ENCODE peak calls at places on chromosome 13, in eight cellular contexts. One of them, this sample, is unnamed.

GRCh38 chr13:114259974-114260373 is 21.4 kb upstream of the UPF3A start:
- DNase-seq in activated CD4-positive, alpha-beta T cell treated with anti-CD3 and anti-CD28 coated beads, Interleukin-2, amount 50 U/mL, for 24 hours: no peak
- DNase-seq in naive B cell: no peak
- DNase-seq in endothelial cell: no peak
- DNase-seq in T47D: no peak
- DNase-seq in CD4-positive, alpha-beta T cell: no peak
- DNase-seq in transverse colon: peak
- DNase-seq in mammary epithelial cell: no peak
- DNase-seq in this sample: no peak

GRCh38 chr13:79307866-79308298 is 98.2 kb downstream of the RBM26 start:
- DNase-seq in activated CD4-positive, alpha-beta T cell treated with anti-CD3 and anti-CD28 coated beads, Interleukin-2, amount 50 U/mL, for 24 hours: no peak
- DNase-seq in naive B cell: no peak
- DNase-seq in endothelial cell: no peak
- DNase-seq in T47D: peak
- DNase-seq in CD4-positive, alpha-beta T cell: no peak
- DNase-seq in transverse colon: no peak
- DNase-seq in mammary epithelial cell: peak
- DNase-seq in this sample: no peak

GRCh38 chr13:24680258-24680920 is at the start of gene ATP12A:
- DNase-seq in activated CD4-positive, alpha-beta T cell treated with anti-CD3 and anti-CD28 coated beads, Interleukin-2, amount 50 U/mL, for 24 hours: no peak
- DNase-seq in naive B cell: no peak
- DNase-seq in endothelial cell: peak
- DNase-seq in T47D: peak
- DNase-seq in CD4-positive, alpha-beta T cell: peak
- DNase-seq in transverse colon: peak
- DNase-seq in mammary epithelial cell: peak
- DNase-seq in this sample: no peak

GRCh38 chr13:93777504-93777903 is 550.9 kb downstream of the GPC6 start:
- DNase-seq in activated CD4-positive, alpha-beta T cell treated with anti-CD3 and anti-CD28 coated beads, Interleukin-2, amount 50 U/mL, for 24 hours: no peak
- DNase-seq in naive B cell: no peak
- DNase-seq in endothelial cell: no peak
- DNase-seq in T47D: no peak
- DNase-seq in CD4-positive, alpha-beta T cell: no peak
- DNase-seq in transverse colon: no peak
- DNase-seq in mammary epithelial cell: no peak
- DNase-seq in this sample: no peak

GRCh38 chr13:64234255-64234654 is 2818.6 kb upstream of the PCDH20 start:
- DNase-seq in activated CD4-positive, alpha-beta T cell treated with anti-CD3 and anti-CD28 coated beads, Interleukin-2, amount 50 U/mL, for 24 hours: no peak
- DNase-seq in naive B cell: no peak
- DNase-seq in endothelial cell: no peak
- DNase-seq in T47D: no peak
- DNase-seq in CD4-positive, alpha-beta T cell: no peak
- DNase-seq in transverse colon: no peak
- DNase-seq in mammary epithelial cell: no peak
- DNase-seq in this sample: no peak

GRCh38 chr13:100987993-100988392 is 313.4 kb upstream of the TMTC4 start:
- DNase-seq in activated CD4-positive, alpha-beta T cell treated with anti-CD3 and anti-CD28 coated beads, Interleukin-2, amount 50 U/mL, for 24 hours: no peak
- DNase-seq in naive B cell: no peak
- DNase-seq in endothelial cell: peak
- DNase-seq in T47D: peak
- DNase-seq in CD4-positive, alpha-beta T cell: no peak
- DNase-seq in transverse colon: no peak
- DNase-seq in mammary epithelial cell: no peak
- DNase-seq in this sample: no peak

GRCh38 chr13:29801737-29802305 is 48.6 kb downstream of the UBL3 start:
- DNase-seq in activated CD4-positive, alpha-beta T cell treated with anti-CD3 and anti-CD28 coated beads, Interleukin-2, amount 50 U/mL, for 24 hours: no peak
- DNase-seq in naive B cell: no peak
- DNase-seq in endothelial cell: no peak
- DNase-seq in T47D: no peak
- DNase-seq in CD4-positive, alpha-beta T cell: no peak
- DNase-seq in transverse colon: no peak
- DNase-seq in mammary epithelial cell: no peak
- DNase-seq in this sample: no peak

GRCh38 chr13:106118050-106118449 is 417.4 kb downstream of the EFNB2 start:
- DNase-seq in activated CD4-positive, alpha-beta T cell treated with anti-CD3 and anti-CD28 coated beads, Interleukin-2, amount 50 U/mL, for 24 hours: no peak
- DNase-seq in naive B cell: no peak
- DNase-seq in endothelial cell: no peak
- DNase-seq in T47D: no peak
- DNase-seq in CD4-positive, alpha-beta T cell: no peak
- DNase-seq in transverse colon: no peak
- DNase-seq in mammary epithelial cell: no peak
- DNase-seq in this sample: no peak

GRCh38 chr13:113671066-113672001 is 4.3 kb downstream of the GRK1 start:
- DNase-seq in activated CD4-positive, alpha-beta T cell treated with anti-CD3 and anti-CD28 coated beads, Interleukin-2, amount 50 U/mL, for 24 hours: no peak
- DNase-seq in naive B cell: no peak
- DNase-seq in endothelial cell: no peak
- DNase-seq in T47D: no peak
- DNase-seq in CD4-positive, alpha-beta T cell: no peak
- DNase-seq in transverse colon: peak
- DNase-seq in mammary epithelial cell: no peak
- DNase-seq in this sample: no peak

GRCh38 chr13:24159921-24160324 is 597 bp upstream of the SPATA13 start:
- DNase-seq in activated CD4-positive, alpha-beta T cell treated with anti-CD3 and anti-CD28 coated beads, Interleukin-2, amount 50 U/mL, for 24 hours: no peak
- DNase-seq in naive B cell: no peak
- DNase-seq in endothelial cell: peak
- DNase-seq in T47D: no peak
- DNase-seq in CD4-positive, alpha-beta T cell: no peak
- DNase-seq in transverse colon: no peak
- DNase-seq in mammary epithelial cell: no peak
- DNase-seq in this sample: no peak

GRCh38 chr13:72643339-72643989 is 84.0 kb downstream of the MZT1 start:
- DNase-seq in activated CD4-positive, alpha-beta T cell treated with anti-CD3 and anti-CD28 coated beads, Interleukin-2, amount 50 U/mL, for 24 hours: no peak
- DNase-seq in naive B cell: peak
- DNase-seq in endothelial cell: peak
- DNase-seq in T47D: peak
- DNase-seq in CD4-positive, alpha-beta T cell: peak
- DNase-seq in transverse colon: peak
- DNase-seq in mammary epithelial cell: peak
- DNase-seq in this sample: no peak

GRCh38 chr13:47790755-47791154 is 210.3 kb downstream of the SUCLA2 start:
- DNase-seq in activated CD4-positive, alpha-beta T cell treated with anti-CD3 and anti-CD28 coated beads, Interleukin-2, amount 50 U/mL, for 24 hours: no peak
- DNase-seq in naive B cell: no peak
- DNase-seq in endothelial cell: no peak
- DNase-seq in T47D: no peak
- DNase-seq in CD4-positive, alpha-beta T cell: no peak
- DNase-seq in transverse colon: no peak
- DNase-seq in mammary epithelial cell: no peak
- DNase-seq in this sample: no peak

GRCh38 chr13:90302113-90302512 is 1045.4 kb upstream of the MIR17HG start:
- DNase-seq in activated CD4-positive, alpha-beta T cell treated with anti-CD3 and anti-CD28 coated beads, Interleukin-2, amount 50 U/mL, for 24 hours: no peak
- DNase-seq in naive B cell: no peak
- DNase-seq in endothelial cell: no peak
- DNase-seq in T47D: no peak
- DNase-seq in CD4-positive, alpha-beta T cell: no peak
- DNase-seq in transverse colon: no peak
- DNase-seq in mammary epithelial cell: peak
- DNase-seq in this sample: no peak

GRCh38 chr13:74074723-74075122 is 59.5 kb downstream of the KLF12 start:
- DNase-seq in activated CD4-positive, alpha-beta T cell treated with anti-CD3 and anti-CD28 coated beads, Interleukin-2, amount 50 U/mL, for 24 hours: no peak
- DNase-seq in naive B cell: no peak
- DNase-seq in endothelial cell: no peak
- DNase-seq in T47D: no peak
- DNase-seq in CD4-positive, alpha-beta T cell: no peak
- DNase-seq in transverse colon: no peak
- DNase-seq in mammary epithelial cell: peak
- DNase-seq in this sample: no peak

GRCh38 chr13:36414461-36414860 is 17.8 kb upstream of the CCNA1 start:
- DNase-seq in activated CD4-positive, alpha-beta T cell treated with anti-CD3 and anti-CD28 coated beads, Interleukin-2, amount 50 U/mL, for 24 hours: no peak
- DNase-seq in naive B cell: peak
- DNase-seq in endothelial cell: no peak
- DNase-seq in T47D: no peak
- DNase-seq in CD4-positive, alpha-beta T cell: no peak
- DNase-seq in transverse colon: no peak
- DNase-seq in mammary epithelial cell: no peak
- DNase-seq in this sample: no peak

GRCh38 chr13:75455962-75456361 is 26.0 kb downstream of the TBC1D4 start:
- DNase-seq in activated CD4-positive, alpha-beta T cell treated with anti-CD3 and anti-CD28 coated beads, Interleukin-2, amount 50 U/mL, for 24 hours: no peak
- DNase-seq in naive B cell: no peak
- DNase-seq in endothelial cell: no peak
- DNase-seq in T47D: no peak
- DNase-seq in CD4-positive, alpha-beta T cell: no peak
- DNase-seq in transverse colon: no peak
- DNase-seq in mammary epithelial cell: no peak
- DNase-seq in this sample: no peak

GRCh38 chr13:78601124-78601885 is 2.0 kb downstream of the POU4F1 start:
- DNase-seq in activated CD4-positive, alpha-beta T cell treated with anti-CD3 and anti-CD28 coated beads, Interleukin-2, amount 50 U/mL, for 24 hours: no peak
- DNase-seq in naive B cell: no peak
- DNase-seq in endothelial cell: no peak
- DNase-seq in T47D: no peak
- DNase-seq in CD4-positive, alpha-beta T cell: no peak
- DNase-seq in transverse colon: no peak
- DNase-seq in mammary epithelial cell: no peak
- DNase-seq in this sample: no peak

GRCh38 chr13:35881360-35881759 is 249.8 kb downstream of the DCLK1 start:
- DNase-seq in activated CD4-positive, alpha-beta T cell treated with anti-CD3 and anti-CD28 coated beads, Interleukin-2, amount 50 U/mL, for 24 hours: no peak
- DNase-seq in naive B cell: no peak
- DNase-seq in endothelial cell: no peak
- DNase-seq in T47D: peak
- DNase-seq in CD4-positive, alpha-beta T cell: no peak
- DNase-seq in transverse colon: no peak
- DNase-seq in mammary epithelial cell: no peak
- DNase-seq in this sample: no peak

GRCh38 chr13:55199132-55199531 is 1941.6 kb upstream of the PRR20A start:
- DNase-seq in activated CD4-positive, alpha-beta T cell treated with anti-CD3 and anti-CD28 coated beads, Interleukin-2, amount 50 U/mL, for 24 hours: no peak
- DNase-seq in naive B cell: no peak
- DNase-seq in endothelial cell: no peak
- DNase-seq in T47D: peak
- DNase-seq in CD4-positive, alpha-beta T cell: no peak
- DNase-seq in transverse colon: no peak
- DNase-seq in mammary epithelial cell: no peak
- DNase-seq in this sample: no peak

GRCh38 chr13:46211116-46211515 is 612 bp upstream of the LRRC63 start:
- DNase-seq in activated CD4-positive, alpha-beta T cell treated with anti-CD3 and anti-CD28 coated beads, Interleukin-2, amount 50 U/mL, for 24 hours: no peak
- DNase-seq in naive B cell: peak
- DNase-seq in endothelial cell: no peak
- DNase-seq in T47D: peak
- DNase-seq in CD4-positive, alpha-beta T cell: peak
- DNase-seq in transverse colon: no peak
- DNase-seq in mammary epithelial cell: no peak
- DNase-seq in this sample: no peak

GRCh38 chr13:34162545-34162936 is 344.6 kb downstream of the RFC3 start:
- DNase-seq in activated CD4-positive, alpha-beta T cell treated with anti-CD3 and anti-CD28 coated beads, Interleukin-2, amount 50 U/mL, for 24 hours: no peak
- DNase-seq in naive B cell: no peak
- DNase-seq in endothelial cell: no peak
- DNase-seq in T47D: no peak
- DNase-seq in CD4-positive, alpha-beta T cell: no peak
- DNase-seq in transverse colon: no peak
- DNase-seq in mammary epithelial cell: no peak
- DNase-seq in this sample: no peak

GRCh38 chr13:43764349-43764748 is 22.4 kb downstream of the ENOX1 start:
- DNase-seq in activated CD4-positive, alpha-beta T cell treated with anti-CD3 and anti-CD28 coated beads, Interleukin-2, amount 50 U/mL, for 24 hours: no peak
- DNase-seq in naive B cell: no peak
- DNase-seq in endothelial cell: no peak
- DNase-seq in T47D: no peak
- DNase-seq in CD4-positive, alpha-beta T cell: no peak
- DNase-seq in transverse colon: no peak
- DNase-seq in mammary epithelial cell: no peak
- DNase-seq in this sample: no peak

GRCh38 chr13:109740121-109740520 is 46.3 kb downstream of the IRS2 start:
- DNase-seq in activated CD4-positive, alpha-beta T cell treated with anti-CD3 and anti-CD28 coated beads, Interleukin-2, amount 50 U/mL, for 24 hours: no peak
- DNase-seq in naive B cell: no peak
- DNase-seq in endothelial cell: no peak
- DNase-seq in T47D: no peak
- DNase-seq in CD4-positive, alpha-beta T cell: no peak
- DNase-seq in transverse colon: no peak
- DNase-seq in mammary epithelial cell: no peak
- DNase-seq in this sample: no peak

GRCh38 chr13:53778937-53779336 is 750.3 kb downstream of the OLFM4 start:
- DNase-seq in activated CD4-positive, alpha-beta T cell treated with anti-CD3 and anti-CD28 coated beads, Interleukin-2, amount 50 U/mL, for 24 hours: no peak
- DNase-seq in naive B cell: no peak
- DNase-seq in endothelial cell: no peak
- DNase-seq in T47D: no peak
- DNase-seq in CD4-positive, alpha-beta T cell: no peak
- DNase-seq in transverse colon: no peak
- DNase-seq in mammary epithelial cell: no peak
- DNase-seq in this sample: no peak

GRCh38 chr13:34358811-34359513 is 541.0 kb downstream of the RFC3 start:
- DNase-seq in activated CD4-positive, alpha-beta T cell treated with anti-CD3 and anti-CD28 coated beads, Interleukin-2, amount 50 U/mL, for 24 hours: no peak
- DNase-seq in naive B cell: no peak
- DNase-seq in endothelial cell: no peak
- DNase-seq in T47D: no peak
- DNase-seq in CD4-positive, alpha-beta T cell: no peak
- DNase-seq in transverse colon: no peak
- DNase-seq in mammary epithelial cell: peak
- DNase-seq in this sample: no peak

GRCh38 chr13:73721571-73721970 is 412.6 kb downstream of the KLF12 start:
- DNase-seq in activated CD4-positive, alpha-beta T cell treated with anti-CD3 and anti-CD28 coated beads, Interleukin-2, amount 50 U/mL, for 24 hours: no peak
- DNase-seq in naive B cell: no peak
- DNase-seq in endothelial cell: no peak
- DNase-seq in T47D: no peak
- DNase-seq in CD4-positive, alpha-beta T cell: no peak
- DNase-seq in transverse colon: no peak
- DNase-seq in mammary epithelial cell: no peak
- DNase-seq in this sample: no peak

GRCh38 chr13:83325454-83325853 is 556.8 kb downstream of the SLITRK1 start:
- DNase-seq in activated CD4-positive, alpha-beta T cell treated with anti-CD3 and anti-CD28 coated beads, Interleukin-2, amount 50 U/mL, for 24 hours: no peak
- DNase-seq in naive B cell: no peak
- DNase-seq in endothelial cell: no peak
- DNase-seq in T47D: no peak
- DNase-seq in CD4-positive, alpha-beta T cell: no peak
- DNase-seq in transverse colon: no peak
- DNase-seq in mammary epithelial cell: peak
- DNase-seq in this sample: no peak

GRCh38 chr13:69274231-69274630 is 833.4 kb upstream of the ATXN8OS start:
- DNase-seq in activated CD4-positive, alpha-beta T cell treated with anti-CD3 and anti-CD28 coated beads, Interleukin-2, amount 50 U/mL, for 24 hours: no peak
- DNase-seq in naive B cell: no peak
- DNase-seq in endothelial cell: no peak
- DNase-seq in T47D: no peak
- DNase-seq in CD4-positive, alpha-beta T cell: no peak
- DNase-seq in transverse colon: no peak
- DNase-seq in mammary epithelial cell: no peak
- DNase-seq in this sample: no peak

GRCh38 chr13:37109080-37109678 is 3.7 kb upstream of the CSNK1A1L start:
- DNase-seq in activated CD4-positive, alpha-beta T cell treated with anti-CD3 and anti-CD28 coated beads, Interleukin-2, amount 50 U/mL, for 24 hours: no peak
- DNase-seq in naive B cell: no peak
- DNase-seq in endothelial cell: peak
- DNase-seq in T47D: peak
- DNase-seq in CD4-positive, alpha-beta T cell: no peak
- DNase-seq in transverse colon: no peak
- DNase-seq in mammary epithelial cell: peak
- DNase-seq in this sample: no peak

GRCh38 chr13:48160879-48161278 is 66.0 kb upstream of the MED4 start:
- DNase-seq in activated CD4-positive, alpha-beta T cell treated with anti-CD3 and anti-CD28 coated beads, Interleukin-2, amount 50 U/mL, for 24 hours: no peak
- DNase-seq in naive B cell: no peak
- DNase-seq in endothelial cell: no peak
- DNase-seq in T47D: no peak
- DNase-seq in CD4-positive, alpha-beta T cell: no peak
- DNase-seq in transverse colon: no peak
- DNase-seq in mammary epithelial cell: peak
- DNase-seq in this sample: no peak

GRCh38 chr13:45850020-45850613 is 1.4 kb downstream of the SIAH3 start:
- DNase-seq in activated CD4-positive, alpha-beta T cell treated with anti-CD3 and anti-CD28 coated beads, Interleukin-2, amount 50 U/mL, for 24 hours: no peak
- DNase-seq in naive B cell: no peak
- DNase-seq in endothelial cell: no peak
- DNase-seq in T47D: no peak
- DNase-seq in CD4-positive, alpha-beta T cell: no peak
- DNase-seq in transverse colon: no peak
- DNase-seq in mammary epithelial cell: no peak
- DNase-seq in this sample: peak

GRCh38 chr13:97339019-97339988 is 94.7 kb upstream of the RAP2A start:
- DNase-seq in activated CD4-positive, alpha-beta T cell treated with anti-CD3 and anti-CD28 coated beads, Interleukin-2, amount 50 U/mL, for 24 hours: no peak
- DNase-seq in naive B cell: no peak
- DNase-seq in endothelial cell: no peak
- DNase-seq in T47D: peak
- DNase-seq in CD4-positive, alpha-beta T cell: no peak
- DNase-seq in transverse colon: peak
- DNase-seq in mammary epithelial cell: peak
- DNase-seq in this sample: no peak

GRCh38 chr13:100139822-100140221 is 50.9 kb downstream of the PCCA start:
- DNase-seq in activated CD4-positive, alpha-beta T cell treated with anti-CD3 and anti-CD28 coated beads, Interleukin-2, amount 50 U/mL, for 24 hours: no peak
- DNase-seq in naive B cell: no peak
- DNase-seq in endothelial cell: no peak
- DNase-seq in T47D: no peak
- DNase-seq in CD4-positive, alpha-beta T cell: no peak
- DNase-seq in transverse colon: no peak
- DNase-seq in mammary epithelial cell: peak
- DNase-seq in this sample: no peak